ENCODE peak calls at places on chromosomes 4 and X, in four cellular contexts. N, Z, Q and K are unnamed samples.

GRCh38 chrX:40484408-40485091 is 96.2 kb upstream of the ATP6AP2 start:
- DNase-seq in N (no peak), Z (no peak), Q (no peak), K (no peak)

GRCh38 chr4:61773655-61774245 is 573.6 kb downstream of the ADGRL3 start:
- DNase-seq in N (no peak), Z (no peak), Q (no peak), K (no peak)

GRCh38 chr4:22712541-22712940 is 19.8 kb downstream of the GBA3 start:
- DNase-seq in N (no peak), Z (no peak), Q (no peak), K (no peak)

GRCh38 chr4:108166038-108166437 is 2.7 kb downstream of the LEF1 start:
- DNase-seq in N (no peak), Z (no peak), Q (no peak), K (no peak)

GRCh38 chr4:122423246-122423645 is 33.3 kb downstream of the IL2 start:
- DNase-seq in N (no peak), Z (no peak), Q (no peak), K (no peak)

GRCh38 chr4:150391052-150391451 is 190.9 kb upstream of the MAB21L2 start:
- DNase-seq in N (no peak), Z (no peak), Q (no peak), K (no peak)

GRCh38 chr4:75345436-75345835 is 168.8 kb downstream of the RCHY1 start:
- DNase-seq in N (no peak), Z (no peak), Q (no peak), K (no peak)

GRCh38 chr4:180120114-180120513 is 2123.1 kb upstream of the TENM3 start:
- DNase-seq in N (no peak), Z (no peak), Q (no peak), K (no peak)

GRCh38 chr4:121256346-121256745 is 92.2 kb upstream of the TNIP3 start:
- DNase-seq in N (no peak), Z (no peak), Q (no peak), K (no peak)

DNA sequence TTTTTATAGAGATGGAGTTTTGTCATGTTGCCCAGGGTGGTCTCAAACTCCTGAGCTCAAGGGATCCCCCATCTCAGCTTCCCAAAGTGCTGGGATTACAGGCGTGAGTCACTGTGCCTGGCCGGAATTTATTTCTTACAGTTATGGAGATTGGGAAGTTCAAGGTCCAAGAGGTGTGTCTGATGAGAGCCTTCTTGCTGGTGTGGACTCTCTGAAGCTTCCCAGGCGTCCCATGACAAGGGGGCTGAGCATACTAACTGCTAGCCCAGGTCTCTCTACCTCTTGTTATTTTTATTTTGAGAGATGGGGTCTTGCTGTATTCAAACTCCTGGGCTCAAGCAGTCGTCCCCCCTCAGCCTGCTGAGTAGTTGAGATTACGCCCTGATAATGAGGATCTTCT is 2.9 kb upstream of the NSD2 start:
- DNase-seq in N (no peak), Z (no peak), Q (no peak), K (no peak)
- H3K4me1 ChIP-seq in N (peaks cover 4% of the 10 kb centered on the region), Z (peaks cover 26% of the 10 kb centered on the region), Q (peaks cover 23% of the 10 kb centered on the region), K (peaks cover 19% of the 10 kb centered on the region)

DNA sequence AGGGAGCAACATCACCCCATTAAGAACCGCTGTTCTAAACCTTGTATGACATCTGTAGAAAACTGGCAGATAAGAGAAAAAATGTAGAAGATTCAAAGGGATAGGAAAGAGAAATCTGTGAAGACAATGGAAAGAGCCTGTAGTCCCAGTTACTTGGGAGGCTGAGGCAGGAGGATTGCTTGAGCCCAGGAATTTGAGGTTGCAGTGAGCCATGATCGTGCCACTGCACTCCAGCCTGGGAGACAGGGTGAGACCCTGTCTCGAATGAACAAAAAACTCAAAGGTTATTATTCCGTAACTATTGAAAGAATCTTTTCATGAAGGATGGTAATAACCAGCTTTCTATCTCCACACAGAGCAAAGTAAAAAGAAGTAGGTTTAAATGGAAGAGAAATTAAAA is 1.6 kb upstream of the CLCN4 start:
- DNase-seq in N (no peak), Z (no peak), Q (no peak), K (no peak)
- H3K27me3 ChIP-seq in N (no peaks in the 10 kb centered on the region), Z (no peaks in the 10 kb centered on the region), Q (peaks cover 9% of the 10 kb centered on the region), K (no peaks in the 10 kb centered on the region)

GRCh38 chr4:26573389-26573794 is 10.5 kb upstream of the TBC1D19 start:
- DNase-seq in N (no peak), Z (no peak), Q (no peak), K (no peak)
- H3K27ac ChIP-seq in N (no peak overlapping the region), Z (no peak overlapping the region), Q (no peak overlapping the region), K (no peak overlapping the region)

GRCh38 chr4:185257086-185257485 is 47.7 kb downstream of the SNX25 start:
- DNase-seq in N (no peak), Z (no peak), Q (no peak), K (no peak)
- H3K4me1 ChIP-seq in N (peaks cover 7% of the 10 kb centered on the region), Z (peaks cover 18% of the 10 kb centered on the region), Q (peaks cover 7% of the 10 kb centered on the region), K (peaks cover 8% of the 10 kb centered on the region)

DNA sequence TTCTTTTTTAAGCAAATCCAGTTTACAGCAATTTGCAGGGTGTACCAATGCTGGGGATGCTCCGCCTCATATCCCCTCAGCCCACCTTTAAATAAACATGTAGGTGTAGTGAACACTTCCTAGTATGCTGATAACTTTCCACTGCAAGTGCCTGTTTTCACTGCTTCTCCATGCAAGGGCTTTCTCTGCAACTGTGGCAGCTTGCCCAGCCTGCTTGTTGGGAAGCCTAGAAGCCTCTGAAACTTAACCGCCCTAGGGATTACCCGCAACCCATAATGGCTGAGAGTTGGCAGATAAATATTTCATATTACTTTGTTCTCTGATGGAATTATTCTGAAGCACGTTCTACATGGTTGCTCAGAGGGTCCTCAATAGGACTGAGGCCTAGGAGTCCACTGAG is 253.7 kb upstream of the DDX53 start:
- DNase-seq in N (no peak), Z (peak; percentile 14), Q (no peak), K (no peak)
- H3K27me3 ChIP-seq in N (no peaks in the 10 kb centered on the region), Z (no peaks in the 10 kb centered on the region), Q (peaks cover 9% of the 10 kb centered on the region), K (no peaks in the 10 kb centered on the region)

GRCh38 chr4:103011378-103012025 is 8.0 kb downstream of the SLC9B1 start:
- DNase-seq in N (no peak), Z (no peak), Q (peak; percentile 80), K (no peak)
- H3K27ac ChIP-seq in N (peak overlapping the region; percentile 84), Z (peak overlapping the region; percentile 49), Q (peak overlapping the region; percentile 77), K (peak overlapping the region; percentile 58)

GRCh38 chr4:84684361-84684760 is 101.4 kb downstream of the CDS1 start:
- DNase-seq in N (no peak), Z (no peak), Q (no peak), K (no peak)
- H3K4me1 ChIP-seq in N (peaks cover 12% of the 10 kb centered on the region), Z (peaks cover 26% of the 10 kb centered on the region), Q (no peaks in the 10 kb centered on the region), K (peaks cover 18% of the 10 kb centered on the region)

DNA sequence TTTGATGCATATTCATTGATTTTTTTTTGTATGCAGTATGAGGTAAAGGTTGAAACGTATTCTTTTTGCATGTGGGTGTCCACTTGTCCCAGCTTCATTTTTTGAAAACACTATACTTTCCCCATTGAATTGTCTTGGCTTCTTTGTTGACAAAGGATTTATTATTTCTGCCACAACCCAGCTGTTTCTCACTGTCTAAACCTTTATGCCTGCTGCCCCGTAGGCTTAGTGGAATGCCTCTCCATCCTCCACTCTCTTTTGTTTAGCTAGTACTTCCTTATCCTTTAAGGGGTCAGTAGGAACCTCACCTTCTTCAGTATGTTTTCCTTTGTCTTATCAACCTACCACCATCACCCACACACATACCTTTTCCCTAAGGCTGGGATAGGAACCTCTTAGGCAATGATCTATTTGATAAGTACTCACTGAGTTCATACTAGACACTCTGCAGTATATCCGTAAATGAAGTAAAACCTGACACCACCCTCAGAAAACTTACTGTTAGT is 8.5 kb downstream of the FMR1 start:
- DNase-seq in N (no peak), Z (no peak), Q (no peak), K (no peak)
- H3K27me3 ChIP-seq in N (no peaks in the 10 kb centered on the region), Z (no peaks in the 10 kb centered on the region), Q (no peaks in the 10 kb centered on the region), K (no peaks in the 10 kb centered on the region)